ENCODE peak calls at places on chromosomes 3 and 15, in six cellular contexts. P is IMR-90, G is SW 1271, J is T-cell, T is cardiac muscle cell, A is GM03348. V is an unnamed sample.
A peak's percentile ranks its signal among the peaks of the same experiment; 100 is the strongest.

GRCh38 chr3:42731476-42732195 is 29.0 kb upstream of the HHATL start:
- DNase-seq in P (no peak), G (no peak), J (no peak), T (no peak), A (no peak), V (no peak)

GRCh38 chr15:31503256-31503655 is 176.6 kb downstream of the KLF13 start:
- DNase-seq in P (no peak), G (no peak), J (no peak), T (no peak), A (no peak), V (no peak)

GRCh38 chr15:72341361-72341760 is 21.4 kb upstream of the CELF6 start:
- DNase-seq in P (no peak), G (no peak), J (no peak), T (peak; percentile 63), A (no peak), V (no peak)

GRCh38 chr15:72169236-72169920 is 28.2 kb downstream of the GRAMD2A start:
- DNase-seq in P (no peak), G (no peak), J (no peak), T (no peak), A (no peak), V (no peak)

GRCh38 chr3:50347187-50347813 is 1.8 kb upstream of the ZMYND10 start:
- DNase-seq in P (peak; percentile 71), G (no peak), J (peak; percentile 73), T (peak; percentile 77), A (peak; percentile 77), V (peak; percentile 52)

GRCh38 chr3:141478139-141478538 is 8.7 kb upstream of the RASA2 start:
- DNase-seq in P (no peak), G (no peak), J (no peak), T (no peak), A (no peak), V (no peak)

GRCh38 chr3:50365080-50365841 is 5.9 kb upstream of the TMEM115 start:
- DNase-seq in P (peak; percentile 49), G (no peak), J (peak; percentile 94), T (peak; percentile 86), A (peak; percentile 98), V (peak; percentile 38)

GRCh38 chr3:39327746-39328349 is 1.7 kb upstream of the CCR8 start:
- DNase-seq in P (no peak), G (no peak), J (no peak), T (no peak), A (no peak), V (no peak)

GRCh38 chr3:18757476-18757875 is 332.3 kb upstream of the SATB1 start:
- DNase-seq in P (no peak), G (no peak), J (no peak), T (no peak), A (no peak), V (no peak)

GRCh38 chr15:100115711-100116090 is 226.1 kb downstream of the ADAMTS17 start:
- DNase-seq in P (peak; percentile 67), G (no peak), J (no peak), T (no peak), A (no peak), V (no peak)

GRCh38 chr15:50003786-50004334 is 115.2 kb downstream of the ATP8B4 start:
- DNase-seq in P (peak; percentile 87), G (peak; percentile 11), J (peak; percentile 57), T (peak; percentile 87), A (peak; percentile 91), V (peak; percentile 91)

GRCh38 chr3:133477497-133477896 is 77.6 kb downstream of the BFSP2 start:
- DNase-seq in P (no peak), G (no peak), J (no peak), T (no peak), A (no peak), V (no peak)

GRCh38 chr3:149181179-149181578 is 40.5 kb downstream of the CP start:
- DNase-seq in P (no peak), G (no peak), J (no peak), T (no peak), A (no peak), V (no peak)

GRCh38 chr3:165476399-165477060 is 280.3 kb upstream of the SLITRK3 start:
- DNase-seq in P (no peak), G (no peak), J (no peak), T (no peak), A (no peak), V (no peak)

GRCh38 chr3:11690863-11691833 is 47.4 kb upstream of the VGLL4 start:
- DNase-seq in P (peak; percentile 50), G (peak; percentile 7), J (no peak), T (no peak), A (peak; percentile 52), V (no peak)

GRCh38 chr3:11954312-11954934 is 49.8 kb upstream of the SYN2 start:
- DNase-seq in P (no peak), G (no peak), J (no peak), T (no peak), A (no peak), V (no peak)

GRCh38 chr15:44588541-44588940 is 51.6 kb downstream of the EIF3J start:
- DNase-seq in P (no peak), G (no peak), J (no peak), T (no peak), A (no peak), V (no peak)

GRCh38 chr3:47870156-47870555 is 67.2 kb downstream of the DHX30 start:
- DNase-seq in P (peak; percentile 44), G (no peak), J (no peak), T (no peak), A (no peak), V (no peak)

GRCh38 chr15:80105193-80105984 is 45.9 kb downstream of the ZFAND6 start:
- DNase-seq in P (peak; percentile 89), G (no peak), J (no peak), T (no peak), A (peak; percentile 14), V (peak; percentile 4)

GRCh38 chr3:89372456-89372855 is 265.0 kb downstream of the EPHA3 start:
- DNase-seq in P (no peak), G (no peak), J (no peak), T (no peak), A (peak; percentile 35), V (peak; percentile 74)

GRCh38 chr3:77025476-77025875 is 14.4 kb upstream of the ROBO2 start:
- DNase-seq in P (no peak), G (no peak), J (no peak), T (no peak), A (no peak), V (no peak)

GRCh38 chr3:50583897-50584296 is 14.6 kb downstream of the HEMK1 start:
- DNase-seq in P (no peak), G (no peak), J (no peak), T (no peak), A (no peak), V (peak; percentile 85)

GRCh38 chr3:14319654-14320182 is 82.7 kb upstream of the SLC6A6 start:
- DNase-seq in P (peak; percentile 77), G (peak; percentile 39), J (no peak), T (peak; percentile 48), A (peak; percentile 48), V (peak; percentile 29)

GRCh38 chr15:97652700-97653167 is 307.8 kb upstream of the ARRDC4 start:
- DNase-seq in P (no peak), G (no peak), J (no peak), T (peak; percentile 68), A (no peak), V (no peak)

GRCh38 chr15:101020945-101021344 is 101.8 kb downstream of the LRRK1 start:
- DNase-seq in P (no peak), G (no peak), J (no peak), T (no peak), A (no peak), V (no peak)

V was measured in fibroblast of gingiva.